ENCODE peak calls at places on chromosome 6, in ten cellular contexts. L, F, T, W, E, C, V, M, O and N are unnamed samples. For H3K4me1, the result is how much of the 10 kb centered on the place peaks cover.

GRCh38 chr6:165774903-165775608 is 112.0 kb upstream of the PDE10A start:
- DNase-seq in L (no peak), F (no peak), T (peak), W (no peak), E (no peak), C (no peak), V (no peak), M (peak), O (no peak), N (no peak)

GRCh38 chr6:165671222-165671715 is 8.2 kb upstream of the PDE10A start:
- DNase-seq in L (no peak), F (no peak), T (no peak), W (no peak), E (no peak), C (no peak), V (no peak), M (no peak), O (no peak), N (no peak)

GRCh38 chr6:79076160-79076559 is 1.9 kb downstream of the PHIP start:
- DNase-seq in L (no peak), F (no peak), T (no peak), W (no peak), E (no peak), C (no peak), V (no peak), M (no peak), O (no peak), N (no peak)

GRCh38 chr6:6352772-6353171 is 32.3 kb upstream of the F13A1 start:
- DNase-seq in L (no peak), F (no peak), T (no peak), W (no peak), E (no peak), C (no peak), V (no peak), M (no peak), O (no peak), N (no peak)

GRCh38 chr6:35518566-35519312 is 6.0 kb upstream of the TULP1 start:
- DNase-seq in L (no peak), F (no peak), T (no peak), W (no peak), E (no peak), C (no peak), V (no peak), M (no peak), O (no peak), N (no peak)

GRCh38 chr6:35568967-35569606 is 56.4 kb upstream of the TULP1 start:
- DNase-seq in L (peak), F (peak), T (peak), W (peak), E (peak), C (peak), V (peak), M (no peak), O (peak), N (peak)

GRCh38 chr6:139254196-139254595 is 37.6 kb downstream of the TXLNB start:
- DNase-seq in L (no peak), F (no peak), T (no peak), W (no peak), E (no peak), C (no peak), V (no peak), M (no peak), O (no peak), N (no peak)

GRCh38 chr6:97774973-97775372 is 492.0 kb upstream of the MMS22L start:
- DNase-seq in L (no peak), F (no peak), T (no peak), W (no peak), E (no peak), C (peak), V (no peak), M (no peak), O (no peak), N (no peak)

GRCh38 chr6:30158475-30159025 is 2.5 kb downstream of the TRIM10 start:
- DNase-seq in L (no peak), F (no peak), T (no peak), W (no peak), E (no peak), C (no peak), V (no peak), M (no peak), O (no peak), N (no peak)

GRCh38 chr6:90870561-90870960 is 283.7 kb upstream of the MAP3K7 start:
- DNase-seq in L (no peak), F (no peak), T (no peak), W (no peak), E (no peak), C (no peak), V (no peak), M (no peak), O (no peak), N (no peak)

GRCh38 chr6:14452567-14453527 is 335.3 kb downstream of the CD83 start:
- DNase-seq in L (no peak), F (no peak), T (no peak), W (no peak), E (no peak), C (no peak), V (no peak), M (no peak), O (no peak), N (no peak)

GRCh38 chr6:25732468-25733198 is 21.9 kb upstream of the SLC17A4 start:
- DNase-seq in L (no peak), F (no peak), T (no peak), W (no peak), E (peak), C (no peak), V (no peak), M (no peak), O (no peak), N (no peak)

GRCh38 chr6:18406955-18407738 is 20.0 kb downstream of the RNF144B start:
- DNase-seq in L (no peak), F (no peak), T (no peak), W (no peak), E (no peak), C (no peak), V (no peak), M (no peak), O (no peak), N (no peak)

GRCh38 chr6:79803917-79804316 is 143.4 kb downstream of the ELOVL4 start:
- DNase-seq in L (no peak), F (no peak), T (no peak), W (no peak), E (no peak), C (no peak), V (no peak), M (no peak), O (no peak), N (no peak)

GRCh38 chr6:9502991-9503761 is 911.7 kb downstream of the TFAP2A start:
- DNase-seq in L (no peak), F (no peak), T (no peak), W (no peak), E (peak), C (no peak), V (no peak), M (no peak), O (no peak), N (peak)

GRCh38 chr6:35152067-35152707 is 11.0 kb upstream of the TCP11 start:
- DNase-seq in L (no peak), F (no peak), T (no peak), W (no peak), E (no peak), C (no peak), V (no peak), M (no peak), O (no peak), N (no peak)

GRCh38 chr6:170505306-170505705 is 47.8 kb downstream of the PSMB1 start:
- DNase-seq in L (peak), F (peak), T (no peak), W (no peak), E (no peak), C (no peak), V (no peak), M (no peak), O (no peak), N (peak)

GRCh38 chr6:150269857-150270223 is 99.0 kb upstream of the IYD start:
- DNase-seq in L (no peak), F (peak), T (no peak), W (no peak), E (no peak), C (peak), V (no peak), M (no peak), O (no peak), N (no peak)

GRCh38 chr6:84643778-84644177 is 120.6 kb downstream of the TBX18 start:
- DNase-seq in L (no peak), F (no peak), T (no peak), W (no peak), E (no peak), C (no peak), V (no peak), M (no peak), O (no peak), N (no peak)

GRCh38 chr6:31922942-31923341 is 4.6 kb upstream of the C2 start:
- DNase-seq in L (no peak), F (no peak), T (no peak), W (peak), E (peak), C (no peak), V (no peak), M (no peak), O (no peak), N (no peak)

GRCh38 chr6:131765081-131765852 is 42.6 kb upstream of the ENPP1 start:
- DNase-seq in L (no peak), F (no peak), T (no peak), W (no peak), E (peak), C (no peak), V (no peak), M (no peak), O (no peak), N (no peak)

GRCh38 chr6:150245148-150245547 is 102.3 kb downstream of the PPP1R14C start:
- DNase-seq in L (no peak), F (no peak), T (no peak), W (no peak), E (no peak), C (no peak), V (no peak), M (no peak), O (no peak), N (no peak)

GRCh38 chr6:75349262-75349984 is 64.8 kb upstream of the TMEM30A start:
- DNase-seq in L (no peak), F (peak), T (no peak), W (no peak), E (peak), C (peak), V (no peak), M (peak), O (peak), N (peak)

GRCh38 chr6:33993653-33994052 is 152.2 kb downstream of the GRM4 start:
- DNase-seq in L (no peak), F (peak), T (no peak), W (no peak), E (no peak), C (no peak), V (no peak), M (no peak), O (no peak), N (no peak)

GRCh38 chr6:98835149-98836024 is 1.0 kb downstream of the POU3F2 start:
- DNase-seq in L (no peak), F (no peak), T (no peak), W (no peak), E (peak), C (peak), V (no peak), M (peak), O (no peak), N (peak)

GRCh38 chr6:157893238-157893637 is 70.2 kb downstream of the SNX9 start:
- DNase-seq in L (no peak), F (no peak), T (no peak), W (no peak), E (no peak), C (no peak), V (peak), M (no peak), O (no peak), N (no peak)

GRCh38 chr6:15184441-15184861 is 61.4 kb upstream of the JARID2 start:
- DNase-seq in L (no peak), F (no peak), T (no peak), W (no peak), E (no peak), C (no peak), V (no peak), M (no peak), O (no peak), N (peak)

GRCh38 chr6:134168580-134169223 is 116.3 kb upstream of the SLC2A12 start:
- DNase-seq in L (no peak), F (no peak), T (no peak), W (no peak), E (no peak), C (no peak), V (no peak), M (no peak), O (no peak), N (peak)

GRCh38 chr6:49909508-49910047 is 43.2 kb upstream of the CRISP1 start:
- DNase-seq in L (no peak), F (no peak), T (no peak), W (no peak), E (no peak), C (no peak), V (no peak), M (no peak), O (no peak), N (no peak)

GRCh38 chr6:1068068-1068467 is 243.8 kb upstream of the FOXQ1 start:
- DNase-seq in L (no peak), F (no peak), T (no peak), W (no peak), E (no peak), C (peak), V (no peak), M (no peak), O (no peak), N (no peak)

GRCh38 chr6:167731731-167732422 is 94.8 kb upstream of the AFDN start:
- DNase-seq in L (no peak), F (no peak), T (no peak), W (no peak), E (no peak), C (no peak), V (no peak), M (no peak), O (no peak), N (no peak)

GRCh38 chr6:136604928-136605485 is 54.8 kb upstream of the MAP7 start:
- DNase-seq in L (no peak), F (no peak), T (no peak), W (no peak), E (no peak), C (no peak), V (no peak), M (no peak), O (no peak), N (no peak)

GRCh38 chr6:100342830-100343229 is 121.9 kb downstream of the SIM1 start:
- DNase-seq in L (no peak), F (no peak), T (no peak), W (no peak), E (no peak), C (no peak), V (no peak), M (peak), O (no peak), N (peak)

GRCh38 chr6:121647905-121648304 is 212.5 kb downstream of the GJA1 start:
- DNase-seq in L (no peak), F (no peak), T (no peak), W (no peak), E (no peak), C (no peak), V (no peak), M (no peak), O (no peak), N (no peak)

GRCh38 chr6:111423960-111424846 is 58.8 kb downstream of the REV3L start:
- DNase-seq in L (no peak), F (peak), T (no peak), W (no peak), E (no peak), C (no peak), V (no peak), M (peak), O (no peak), N (peak)

GRCh38 chr6:2460216-2460734 is 214.9 kb upstream of the GMDS start:
- DNase-seq in L (no peak), F (no peak), T (no peak), W (no peak), E (no peak), C (no peak), V (no peak), M (no peak), O (no peak), N (no peak)

GRCh38 chr6:20172842-20173456 is 39.3 kb downstream of the MBOAT1 start:
- DNase-seq in L (no peak), F (no peak), T (no peak), W (no peak), E (no peak), C (no peak), V (no peak), M (no peak), O (no peak), N (no peak)

GRCh38 chr6:156697224-156697623 is 80.0 kb upstream of the ARID1B start:
- DNase-seq in L (no peak), F (no peak), T (no peak), W (peak), E (no peak), C (no peak), V (no peak), M (no peak), O (no peak), N (no peak)
- H3K4me1 ChIP-seq in L (under half), F (under half), T (under half), W (under half), E (under half), C (under half), V (under half), M (under half), O (under half), N (under half)

DNA sequence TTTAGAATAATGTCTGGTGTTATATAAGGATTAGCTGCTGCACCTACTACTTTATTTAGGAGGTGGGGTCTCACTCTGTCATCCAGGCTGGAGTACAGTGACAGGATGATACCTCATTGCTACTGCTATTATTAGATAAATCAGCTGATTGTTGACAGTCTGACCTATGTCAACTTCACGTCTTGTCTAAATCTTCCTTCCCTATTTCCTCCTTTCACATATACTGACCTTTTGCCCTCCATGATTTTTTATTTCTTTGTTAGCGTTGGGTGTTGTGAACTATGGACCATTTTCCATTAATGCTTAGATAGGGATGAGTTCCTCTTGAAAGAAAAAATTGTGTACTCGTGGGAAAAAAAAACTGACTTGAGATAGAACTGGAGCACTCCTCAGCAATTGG is 109.9 kb upstream of the BEND6 start:
- DNase-seq in L (no peak), F (no peak), T (no peak), W (no peak), E (no peak), C (no peak), V (no peak), M (no peak), O (no peak), N (no peak)
- H3K4me1 ChIP-seq in L (under half), F (under half), T (under half), W (under half), E (under half), C (under half), V (under half), M (under half), O (under half), N (under half)

DNA sequence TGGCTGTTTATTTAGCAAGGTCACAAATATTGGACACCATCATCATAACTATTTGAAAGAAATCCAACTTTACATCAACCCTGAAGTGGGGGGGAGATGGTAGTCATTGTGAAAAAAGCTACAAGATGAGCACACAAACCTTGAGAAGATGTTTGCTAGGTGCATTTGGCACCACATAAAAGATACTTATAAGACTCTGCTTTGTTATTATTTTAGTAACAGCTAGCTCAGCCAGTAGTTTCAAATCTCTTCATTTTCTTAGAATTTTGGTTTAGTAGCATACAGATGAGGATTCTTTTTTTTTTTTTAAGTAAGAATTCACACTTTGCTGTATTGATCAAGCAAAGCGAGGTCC is 14.4 kb downstream of the ADTRP start:
- DNase-seq in L (no peak), F (no peak), T (no peak), W (no peak), E (no peak), C (no peak), V (no peak), M (no peak), O (no peak), N (no peak)
- H3K4me1 ChIP-seq in L (under half), F (half or more), T (under half), W (under half), E (under half), C (half or more), V (under half), M (under half), O (under half), N (under half)

GRCh38 chr6:3592371-3592941 is 135.6 kb upstream of the SLC22A23 start:
- DNase-seq in L (no peak), F (no peak), T (peak), W (no peak), E (no peak), C (peak), V (no peak), M (no peak), O (no peak), N (peak)
- H3K4me1 ChIP-seq in L (under half), F (under half), T (under half), W (under half), E (under half), C (under half), V (under half), M (under half), O (under half), N (under half)

GRCh38 chr6:160041608-160042007 is 72.7 kb downstream of the IGF2R start:
- DNase-seq in L (peak), F (peak), T (peak), W (no peak), E (no peak), C (no peak), V (no peak), M (no peak), O (peak), N (no peak)

GRCh38 chr6:160038479-160038878 is 69.6 kb downstream of the IGF2R start:
- DNase-seq in L (no peak), F (no peak), T (no peak), W (no peak), E (no peak), C (no peak), V (no peak), M (no peak), O (no peak), N (no peak)

GRCh38 chr6:160040527-160041264 is 71.8 kb downstream of the IGF2R start:
- DNase-seq in L (no peak), F (no peak), T (no peak), W (no peak), E (no peak), C (no peak), V (no peak), M (no peak), O (no peak), N (no peak)

GRCh38 chr6:160039441-160039840 is 70.6 kb downstream of the IGF2R start:
- DNase-seq in L (no peak), F (no peak), T (no peak), W (no peak), E (no peak), C (no peak), V (no peak), M (no peak), O (no peak), N (no peak)

GRCh38 chr6:160040055-160040454 is 71.2 kb downstream of the IGF2R start:
- DNase-seq in L (no peak), F (no peak), T (no peak), W (no peak), E (no peak), C (no peak), V (no peak), M (peak), O (no peak), N (no peak)
- H3K4me1 ChIP-seq in L (under half), F (under half), T (under half), W (under half), E (under half), C (under half), V (under half), M (under half), O (under half), N (under half)

GRCh38 chr6:38039497-38039896 is 220.0 kb downstream of the ZFAND3 start:
- DNase-seq in L (no peak), F (no peak), T (no peak), W (no peak), E (no peak), C (no peak), V (no peak), M (no peak), O (no peak), N (no peak)
- H3K4me1 ChIP-seq in L (under half), F (under half), T (under half), W (under half), E (under half), C (under half), V (under half), M (under half), O (under half), N (under half)

DNA sequence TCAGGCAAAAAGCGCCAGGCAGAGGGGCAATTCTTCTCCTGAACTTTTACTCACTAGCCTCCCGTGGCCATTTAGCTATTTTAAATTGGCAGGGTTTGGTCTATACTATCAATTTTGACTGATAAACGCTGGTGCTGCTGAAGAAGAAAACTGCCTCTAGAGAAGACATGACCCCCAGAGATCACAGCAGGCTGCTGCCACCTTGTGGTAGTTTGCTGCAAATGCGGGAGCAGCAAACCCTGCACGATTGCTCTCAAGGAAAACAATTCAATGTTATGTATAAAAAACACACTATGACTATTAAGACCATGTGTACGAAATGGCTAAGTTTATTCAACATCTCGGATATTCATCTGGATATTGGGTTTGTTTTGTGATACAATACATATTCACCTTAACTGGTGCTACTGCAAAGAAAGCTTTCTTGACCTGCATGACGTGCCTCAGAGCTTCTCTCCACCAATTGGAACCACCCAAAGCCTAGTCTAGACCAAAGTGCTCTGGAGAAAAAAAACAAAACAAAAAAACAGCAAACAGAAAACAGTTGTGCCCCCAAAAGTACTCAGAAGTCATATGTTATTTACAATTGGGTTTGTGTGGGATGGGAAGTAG is 19.5 kb upstream of the IL17F start:
- DNase-seq in L (peak), F (peak), T (peak), W (peak), E (peak), C (peak), V (peak), M (peak), O (peak), N (peak)
- H3K4me1 ChIP-seq in L (under half), F (under half), T (under half), W (under half), E (under half), C (under half), V (under half), M (under half), O (under half), N (under half)

GRCh38 chr6:28215425-28215824 is 9.7 kb upstream of the ZSCAN9 start:
- DNase-seq in L (no peak), F (no peak), T (no peak), W (no peak), E (no peak), C (no peak), V (no peak), M (no peak), O (no peak), N (peak)
- H3K4me1 ChIP-seq in L (under half), F (under half), T (under half), W (under half), E (under half), C (under half), V (under half), M (under half), O (under half), N (under half)